ENCODE peak calls at places on chromosome X, in five cellular contexts. One of them, this sample, is unnamed.

GRCh38 chrX:270848-271367 is 10.3 kb upstream of the PLCXD1 start:
- DNase-seq in lower lobe of right lung: peak; percentile 85
- DNase-seq in M059J: no peak
- DNase-seq in sigmoid colon: peak; percentile 63
- DNase-seq in stimulated activated naive B cell treated with anti-CD40 and anti-IgM and Interleukin-4, amounts not matched to agents 10 μg/mL and 1 μg/mL and 100 μg/mL, for 72 hours: no peak
- DNase-seq in this sample: no peak

GRCh38 chrX:119145241-119145653 is 17.6 kb upstream of the KIAA1210 start:
- DNase-seq in M059J: peak; percentile 31
- DNase-seq in lower lobe of right lung: no peak
- DNase-seq in stimulated activated naive B cell treated with anti-CD40 and anti-IgM and Interleukin-4, amounts not matched to agents 10 μg/mL and 1 μg/mL and 100 μg/mL, for 72 hours: no peak
- DNase-seq in sigmoid colon: no peak
- DNase-seq in this sample: no peak

GRCh38 chrX:119211649-119212014 is 24.5 kb upstream of the PGRMC1 start:
- DNase-seq in sigmoid colon: no peak
- DNase-seq in M059J: no peak
- DNase-seq in lower lobe of right lung: no peak
- DNase-seq in stimulated activated naive B cell treated with anti-CD40 and anti-IgM and Interleukin-4, amounts not matched to agents 10 μg/mL and 1 μg/mL and 100 μg/mL, for 72 hours: no peak
- DNase-seq in this sample: no peak

GRCh38 chrX:46268429-46268828 is 276.8 kb downstream of the ZNF674 start:
- DNase-seq in sigmoid colon: no peak
- DNase-seq in M059J: peak; percentile 95
- DNase-seq in stimulated activated naive B cell treated with anti-CD40 and anti-IgM and Interleukin-4, amounts not matched to agents 10 μg/mL and 1 μg/mL and 100 μg/mL, for 72 hours: no peak
- DNase-seq in lower lobe of right lung: no peak
- DNase-seq in this sample: no peak

GRCh38 chrX:34880656-34881055 is 61.9 kb upstream of the FAM47B start:
- DNase-seq in lower lobe of right lung: no peak
- DNase-seq in stimulated activated naive B cell treated with anti-CD40 and anti-IgM and Interleukin-4, amounts not matched to agents 10 μg/mL and 1 μg/mL and 100 μg/mL, for 72 hours: no peak
- DNase-seq in sigmoid colon: no peak
- DNase-seq in M059J: peak; percentile 93
- DNase-seq in this sample: no peak

GRCh38 chrX:129932792-129933321 is 26.9 kb downstream of the UTP14A start:
- DNase-seq in sigmoid colon: peak; percentile 71
- DNase-seq in M059J: peak; percentile 41
- DNase-seq in stimulated activated naive B cell treated with anti-CD40 and anti-IgM and Interleukin-4, amounts not matched to agents 10 μg/mL and 1 μg/mL and 100 μg/mL, for 72 hours: no peak
- DNase-seq in lower lobe of right lung: peak; percentile 48
- DNase-seq in this sample: no peak

GRCh38 chrX:40104649-40105015 is 6.9 kb upstream of the BCOR start:
- DNase-seq in M059J: peak; percentile 79
- DNase-seq in lower lobe of right lung: peak; percentile 60
- DNase-seq in stimulated activated naive B cell treated with anti-CD40 and anti-IgM and Interleukin-4, amounts not matched to agents 10 μg/mL and 1 μg/mL and 100 μg/mL, for 72 hours: peak; percentile 68
- DNase-seq in sigmoid colon: peak; percentile 80
- DNase-seq in this sample: no peak

GRCh38 chrX:108811891-108812290 is 75.5 kb upstream of the IRS4 start:
- DNase-seq in stimulated activated naive B cell treated with anti-CD40 and anti-IgM and Interleukin-4, amounts not matched to agents 10 μg/mL and 1 μg/mL and 100 μg/mL, for 72 hours: no peak
- DNase-seq in M059J: no peak
- DNase-seq in lower lobe of right lung: no peak
- DNase-seq in sigmoid colon: no peak
- DNase-seq in this sample: no peak

GRCh38 chrX:109710181-109710580 is 22.9 kb downstream of the ACSL4 start:
- DNase-seq in M059J: no peak
- DNase-seq in sigmoid colon: no peak
- DNase-seq in stimulated activated naive B cell treated with anti-CD40 and anti-IgM and Interleukin-4, amounts not matched to agents 10 μg/mL and 1 μg/mL and 100 μg/mL, for 72 hours: no peak
- DNase-seq in lower lobe of right lung: no peak
- DNase-seq in this sample: no peak

GRCh38 chrX:23435575-23435974 is 100.9 kb downstream of the PTCHD1 start:
- DNase-seq in sigmoid colon: no peak
- DNase-seq in stimulated activated naive B cell treated with anti-CD40 and anti-IgM and Interleukin-4, amounts not matched to agents 10 μg/mL and 1 μg/mL and 100 μg/mL, for 72 hours: no peak
- DNase-seq in lower lobe of right lung: no peak
- DNase-seq in M059J: no peak
- DNase-seq in this sample: no peak

GRCh38 chrX:72094894-72095293 is 36.8 kb downstream of the RTL5 start:
- DNase-seq in sigmoid colon: no peak
- DNase-seq in stimulated activated naive B cell treated with anti-CD40 and anti-IgM and Interleukin-4, amounts not matched to agents 10 μg/mL and 1 μg/mL and 100 μg/mL, for 72 hours: peak; percentile 24
- DNase-seq in lower lobe of right lung: peak; percentile 61
- DNase-seq in M059J: peak; percentile 22
- DNase-seq in this sample: peak; percentile 38

GRCh38 chrX:67784712-67785111 is 240.9 kb downstream of the AR start:
- DNase-seq in sigmoid colon: no peak
- DNase-seq in stimulated activated naive B cell treated with anti-CD40 and anti-IgM and Interleukin-4, amounts not matched to agents 10 μg/mL and 1 μg/mL and 100 μg/mL, for 72 hours: no peak
- DNase-seq in M059J: no peak
- DNase-seq in lower lobe of right lung: no peak
- DNase-seq in this sample: no peak

GRCh38 chrX:79162076-79162475 is 17.6 kb downstream of the GPR174 start:
- DNase-seq in stimulated activated naive B cell treated with anti-CD40 and anti-IgM and Interleukin-4, amounts not matched to agents 10 μg/mL and 1 μg/mL and 100 μg/mL, for 72 hours: no peak
- DNase-seq in lower lobe of right lung: no peak
- DNase-seq in M059J: no peak
- DNase-seq in sigmoid colon: no peak
- DNase-seq in this sample: no peak

GRCh38 chrX:108167211-108167872 is 75.8 kb downstream of the ATG4A start:
- DNase-seq in lower lobe of right lung: no peak
- DNase-seq in stimulated activated naive B cell treated with anti-CD40 and anti-IgM and Interleukin-4, amounts not matched to agents 10 μg/mL and 1 μg/mL and 100 μg/mL, for 72 hours: no peak
- DNase-seq in M059J: peak; percentile 80
- DNase-seq in sigmoid colon: no peak
- DNase-seq in this sample: no peak

GRCh38 chrX:1077140-1077539 is 135.3 kb downstream of the CRLF2 start:
- DNase-seq in lower lobe of right lung: no peak
- DNase-seq in stimulated activated naive B cell treated with anti-CD40 and anti-IgM and Interleukin-4, amounts not matched to agents 10 μg/mL and 1 μg/mL and 100 μg/mL, for 72 hours: no peak
- DNase-seq in sigmoid colon: no peak
- DNase-seq in M059J: no peak
- DNase-seq in this sample: no peak

GRCh38 chrX:135914404-135914803 is 20.9 kb downstream of the SAGE1 start:
- DNase-seq in M059J: no peak
- DNase-seq in stimulated activated naive B cell treated with anti-CD40 and anti-IgM and Interleukin-4, amounts not matched to agents 10 μg/mL and 1 μg/mL and 100 μg/mL, for 72 hours: no peak
- DNase-seq in sigmoid colon: no peak
- DNase-seq in lower lobe of right lung: no peak
- DNase-seq in this sample: no peak

GRCh38 chrX:63560601-63561218 is 209.6 kb upstream of the SPIN4 start:
- DNase-seq in sigmoid colon: peak; percentile 74
- DNase-seq in M059J: peak; percentile 91
- DNase-seq in lower lobe of right lung: peak; percentile 59
- DNase-seq in stimulated activated naive B cell treated with anti-CD40 and anti-IgM and Interleukin-4, amounts not matched to agents 10 μg/mL and 1 μg/mL and 100 μg/mL, for 72 hours: peak; percentile 39
- DNase-seq in this sample: peak; percentile 41

GRCh38 chrX:153726286-153727107 is 1.8 kb downstream of the ABCD1 start:
- DNase-seq in stimulated activated naive B cell treated with anti-CD40 and anti-IgM and Interleukin-4, amounts not matched to agents 10 μg/mL and 1 μg/mL and 100 μg/mL, for 72 hours: peak; percentile 72
- DNase-seq in lower lobe of right lung: peak; percentile 83
- DNase-seq in M059J: peak; percentile 89
- DNase-seq in sigmoid colon: peak; percentile 82
- DNase-seq in this sample: peak; percentile 83

GRCh38 chrX:65837875-65838549 is 170.6 kb downstream of the MSN start:
- DNase-seq in sigmoid colon: no peak
- DNase-seq in lower lobe of right lung: no peak
- DNase-seq in stimulated activated naive B cell treated with anti-CD40 and anti-IgM and Interleukin-4, amounts not matched to agents 10 μg/mL and 1 μg/mL and 100 μg/mL, for 72 hours: no peak
- DNase-seq in M059J: no peak
- DNase-seq in this sample: no peak

GRCh38 chrX:9928083-9928482 is 39.1 kb upstream of the CLDN34 start:
- DNase-seq in M059J: no peak
- DNase-seq in lower lobe of right lung: no peak
- DNase-seq in sigmoid colon: no peak
- DNase-seq in stimulated activated naive B cell treated with anti-CD40 and anti-IgM and Interleukin-4, amounts not matched to agents 10 μg/mL and 1 μg/mL and 100 μg/mL, for 72 hours: no peak
- DNase-seq in this sample: no peak

GRCh38 chrX:111648802-111649201 is 32.2 kb upstream of the ALG13 start:
- DNase-seq in lower lobe of right lung: no peak
- DNase-seq in sigmoid colon: no peak
- DNase-seq in stimulated activated naive B cell treated with anti-CD40 and anti-IgM and Interleukin-4, amounts not matched to agents 10 μg/mL and 1 μg/mL and 100 μg/mL, for 72 hours: no peak
- DNase-seq in M059J: no peak
- DNase-seq in this sample: no peak

GRCh38 chrX:118727686-118728339 is 407 bp downstream of the IL13RA1 start:
- DNase-seq in stimulated activated naive B cell treated with anti-CD40 and anti-IgM and Interleukin-4, amounts not matched to agents 10 μg/mL and 1 μg/mL and 100 μg/mL, for 72 hours: no peak
- DNase-seq in sigmoid colon: no peak
- DNase-seq in M059J: peak; percentile 64
- DNase-seq in lower lobe of right lung: peak; percentile 67
- DNase-seq in this sample: no peak

GRCh38 chrX:67619253-67619652 is 75.4 kb downstream of the AR start:
- DNase-seq in M059J: peak; percentile 80
- DNase-seq in sigmoid colon: no peak
- DNase-seq in lower lobe of right lung: no peak
- DNase-seq in stimulated activated naive B cell treated with anti-CD40 and anti-IgM and Interleukin-4, amounts not matched to agents 10 μg/mL and 1 μg/mL and 100 μg/mL, for 72 hours: no peak
- DNase-seq in this sample: no peak

GRCh38 chrX:78831523-78831922 is 84.0 kb downstream of the LPAR4 start:
- DNase-seq in M059J: no peak
- DNase-seq in sigmoid colon: no peak
- DNase-seq in lower lobe of right lung: no peak
- DNase-seq in stimulated activated naive B cell treated with anti-CD40 and anti-IgM and Interleukin-4, amounts not matched to agents 10 μg/mL and 1 μg/mL and 100 μg/mL, for 72 hours: no peak
- DNase-seq in this sample: peak; percentile 6